ENCODE peak calls at places on chromosomes 6 and 20, in seven cellular contexts. H, J, V, R, G, S and M are unnamed samples.

GRCh38 chr6:108736832-108737231 is 111.4 kb upstream of the ARMC2 start:
- DNase-seq in H (no peak), J (peak; percentile 90), V (no peak), R (peak; percentile 69), G (no peak), S (peak; percentile 50), M (no peak)

GRCh38 chr20:36306557-36307411 is 645 bp downstream of the DLGAP4 start:
- DNase-seq in H (no peak), J (no peak), V (no peak), R (no peak), G (no peak), S (no peak), M (no peak)

GRCh38 chr6:14922306-14922705 is 323.6 kb upstream of the JARID2 start:
- DNase-seq in H (no peak), J (no peak), V (no peak), R (no peak), G (no peak), S (no peak), M (no peak)

GRCh38 chr20:50348118-50348517 is 157.5 kb downstream of the CEBPB start:
- DNase-seq in H (peak; percentile 58), J (no peak), V (no peak), R (peak; percentile 59), G (no peak), S (no peak), M (no peak)

GRCh38 chr20:46746972-46747371 is 37.5 kb downstream of the SLC2A10 start:
- DNase-seq in H (no peak), J (peak; percentile 69), V (no peak), R (no peak), G (no peak), S (no peak), M (no peak)

GRCh38 chr6:37202788-37203491 is 33.0 kb downstream of the PIM1 start:
- DNase-seq in H (no peak), J (no peak), V (no peak), R (no peak), G (no peak), S (no peak), M (no peak)

GRCh38 chr6:10194816-10195639 is 219.8 kb downstream of the TFAP2A start:
- DNase-seq in H (no peak), J (no peak), V (no peak), R (no peak), G (no peak), S (no peak), M (no peak)

GRCh38 chr6:115643762-115644161 is 416.9 kb downstream of the FRK start:
- DNase-seq in H (no peak), J (no peak), V (peak; percentile 43), R (no peak), G (no peak), S (peak; percentile 10), M (peak; percentile 5)

GRCh38 chr6:148869589-148869988 is 122.8 kb downstream of the UST start:
- DNase-seq in H (no peak), J (peak; percentile 72), V (no peak), R (no peak), G (no peak), S (peak; percentile 80), M (peak; percentile 31)

GRCh38 chr6:137783640-137784198 is 83.3 kb upstream of the TNFAIP3 start:
- DNase-seq in H (no peak), J (no peak), V (no peak), R (no peak), G (no peak), S (no peak), M (no peak)

GRCh38 chr6:48474764-48475674 is 364.0 kb upstream of the PTCHD4 start:
- DNase-seq in H (no peak), J (peak; percentile 64), V (no peak), R (no peak), G (no peak), S (no peak), M (no peak)

GRCh38 chr6:3749390-3749978 is 2.0 kb downstream of the PXDC1 start:
- DNase-seq in H (peak; percentile 84), J (no peak), V (no peak), R (no peak), G (peak; percentile 79), S (no peak), M (no peak)

GRCh38 chr20:621115-621756 is 11.1 kb upstream of the TCF15 start:
- DNase-seq in H (no peak), J (peak; percentile 7), V (no peak), R (no peak), G (no peak), S (no peak), M (no peak)

GRCh38 chr20:2387180-2387577 is 6.5 kb downstream of the TGM6 start:
- DNase-seq in H (no peak), J (peak; percentile 43), V (peak; percentile 53), R (no peak), G (no peak), S (no peak), M (no peak)

GRCh38 chr20:50744143-50744792 is 12.9 kb downstream of the PARD6B start:
- DNase-seq in H (peak; percentile 60), J (peak; percentile 91), V (peak; percentile 75), R (peak; percentile 73), G (peak; percentile 46), S (peak; percentile 74), M (peak; percentile 80)

GRCh38 chr6:45163952-45164766 is 164.0 kb upstream of the RUNX2 start:
- DNase-seq in H (no peak), J (no peak), V (no peak), R (no peak), G (no peak), S (no peak), M (no peak)

GRCh38 chr20:50645253-50646068 is 45.9 kb downstream of the RIPOR3 start:
- DNase-seq in H (peak; percentile 55), J (peak; percentile 91), V (peak; percentile 36), R (peak; percentile 79), G (peak; percentile 92), S (peak; percentile 100), M (peak; percentile 95)

GRCh38 chr6:25177629-25178028 is 101.5 kb upstream of the CARMIL1 start:
- DNase-seq in H (no peak), J (no peak), V (no peak), R (no peak), G (no peak), S (no peak), M (no peak)

GRCh38 chr20:40493071-40493470 is 196.0 kb downstream of the MAFB start:
- DNase-seq in H (peak; percentile 65), J (peak; percentile 61), V (no peak), R (peak; percentile 89), G (peak; percentile 65), S (no peak), M (peak; percentile 48)

GRCh38 chr6:56259682-56260081 is 12.3 kb upstream of the COL21A1 start:
- DNase-seq in H (no peak), J (peak; percentile 73), V (no peak), R (no peak), G (no peak), S (no peak), M (no peak)

GRCh38 chr6:81485395-81485794 is 267.1 kb downstream of the TENT5A start:
- DNase-seq in H (no peak), J (no peak), V (no peak), R (no peak), G (no peak), S (no peak), M (no peak)

DNA sequence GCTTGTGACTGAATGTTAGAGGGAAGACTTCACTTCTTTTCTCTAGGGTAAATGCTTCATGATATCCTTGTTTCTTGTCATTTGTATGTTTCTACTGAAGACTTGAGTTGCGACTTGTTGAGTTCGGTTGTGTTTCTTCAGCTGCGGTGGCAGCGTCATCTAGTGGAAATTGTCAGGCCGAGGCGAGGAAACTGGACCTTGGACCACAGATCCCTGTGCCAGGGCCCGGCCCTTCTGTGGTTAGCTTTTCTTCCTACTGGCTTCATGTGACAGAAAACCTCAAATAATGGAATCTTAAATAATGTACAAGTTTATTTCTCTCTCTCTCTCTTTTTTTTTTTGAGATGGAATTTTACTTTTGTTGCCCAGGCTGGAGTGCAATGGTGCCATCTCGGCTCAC is 12.4 kb downstream of the MTHFD1L start:
- DNase-seq in H (peak; percentile 64), J (no peak), V (no peak), R (no peak), G (no peak), S (no peak), M (no peak)
- TF ChIP-seq CTCF in H (peak; percentile 51), J (no peak), V (no peak), R (no peak), G (no peak), S (no peak), M (no peak)

GRCh38 chr6:42084889-42085288 is 34.6 kb downstream of the TAF8 start:
- DNase-seq in H (no peak), J (peak; percentile 19), V (no peak), R (no peak), G (no peak), S (no peak), M (no peak)
- TF ChIP-seq CTCF in H (no peak), J (peak; percentile 38), V (peak; percentile 30), R (no peak), G (no peak), S (peak; percentile 52), M (no peak)

GRCh38 chr6:125211352-125211751 is 57.8 kb downstream of the TPD52L1 start:
- DNase-seq in H (no peak), J (no peak), V (no peak), R (no peak), G (no peak), S (no peak), M (no peak)
- TF ChIP-seq CTCF in H (no peak), J (no peak), V (no peak), R (no peak), G (no peak), S (no peak), M (no peak)

GRCh38 chr6:169324661-169325459 is 71.2 kb upstream of the THBS2 start:
- DNase-seq in H (no peak), J (no peak), V (no peak), R (no peak), G (no peak), S (no peak), M (no peak)

GRCh38 chr6:169324086-169324485 is 70.4 kb upstream of the THBS2 start:
- DNase-seq in H (no peak), J (no peak), V (no peak), R (no peak), G (no peak), S (no peak), M (no peak)

GRCh38 chr6:169328112-169328801 is 74.6 kb upstream of the THBS2 start:
- DNase-seq in H (no peak), J (peak; percentile 44), V (no peak), R (no peak), G (peak; percentile 24), S (peak; percentile 61), M (no peak)

GRCh38 chr6:169323221-169323620 is 69.6 kb upstream of the THBS2 start:
- DNase-seq in H (no peak), J (no peak), V (no peak), R (no peak), G (no peak), S (no peak), M (no peak)

DNA sequence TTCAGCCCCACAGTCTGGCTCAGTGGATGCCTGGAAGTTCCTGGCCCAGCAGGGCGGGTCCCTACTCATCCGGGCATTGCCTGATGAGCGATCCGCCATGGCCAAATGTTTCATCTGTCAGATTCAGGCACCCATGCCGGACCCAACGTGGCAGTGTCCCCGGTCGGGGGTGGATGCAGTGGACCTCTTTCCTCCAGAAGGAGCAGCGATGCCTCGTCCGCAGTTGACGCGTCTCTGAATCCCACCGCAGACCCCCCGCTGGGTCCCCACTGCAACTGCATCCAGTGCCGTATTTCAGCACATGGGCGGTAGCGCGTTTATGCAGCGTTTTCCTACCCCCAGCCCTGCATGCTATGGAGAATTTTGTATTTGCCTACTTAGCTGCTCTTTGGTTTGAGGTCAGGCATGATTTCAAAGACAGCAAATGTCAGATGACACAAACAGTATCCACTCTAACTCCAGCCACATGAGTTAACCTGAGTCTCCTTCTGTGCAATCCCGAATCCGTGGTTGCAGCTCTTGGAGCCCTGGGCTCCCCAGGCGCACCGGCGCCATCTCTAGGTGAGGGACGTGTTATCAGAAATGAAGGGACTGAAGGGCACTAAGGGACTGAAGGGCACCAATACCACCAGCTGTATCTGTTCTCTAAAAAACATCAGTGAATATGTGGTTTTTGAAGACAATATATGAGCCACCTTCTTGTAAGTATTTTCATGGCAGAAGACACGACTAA is 72.6 kb upstream of the THBS2 start:
- DNase-seq in H (no peak), J (peak; percentile 48), V (peak; percentile 61), R (no peak), G (peak; percentile 68), S (no peak), M (no peak)
- TF ChIP-seq CTCF in H (no peak), J (peak; percentile 34), V (peak; percentile 44), R (peak; percentile 18), G (no peak), S (peak; percentile 39), M (peak; percentile 38)